ENCODE peak calls at places on chromosomes 16 and 17, in four cellular contexts. D is heart right ventricle, K is occipital lobe, Y is mesendoderm. L is an unnamed sample.

GRCh38 chr16:56972403-56972802 is 10.7 kb downstream of the CETP start:
- DNase-seq in D (no peak), K (no peak), Y (no peak), L (no peak)

GRCh38 chr16:26859086-26859485 is 207.6 kb upstream of the C16orf82 start:
- DNase-seq in D (no peak), K (no peak), Y (no peak), L (no peak)

GRCh38 chr16:48126801-48127644 is 28.8 kb downstream of the ABCC12 start:
- DNase-seq in D (no peak), K (peak), Y (peak), L (no peak)

GRCh38 chr17:76163919-76164318 is 22.9 kb upstream of the FOXJ1 start:
- DNase-seq in D (no peak), K (no peak), Y (no peak), L (no peak)

GRCh38 chr16:47342055-47342454 is 118.8 kb downstream of the ITFG1 start:
- DNase-seq in D (no peak), K (no peak), Y (no peak), L (no peak)

GRCh38 chr17:11274106-11274505 is 33.1 kb downstream of the SHISA6 start:
- DNase-seq in D (no peak), K (no peak), Y (no peak), L (no peak)

GRCh38 chr17:47821031-47821423 is 567 bp downstream of the OSBPL7 start:
- DNase-seq in D (no peak), K (no peak), Y (no peak), L (no peak)

GRCh38 chr16:13064821-13065220 is 163.4 kb downstream of the SHISA9 start:
- DNase-seq in D (no peak), K (no peak), Y (peak), L (no peak)

GRCh38 chr16:72282338-72282737 is 110.4 kb upstream of the PMFBP1 start:
- DNase-seq in D (no peak), K (no peak), Y (no peak), L (no peak)

GRCh38 chr16:12500771-12501170 is 302.9 kb downstream of the CPPED1 start:
- DNase-seq in D (no peak), K (no peak), Y (no peak), L (no peak)

GRCh38 chr16:66658143-66658859 is 38.2 kb downstream of the CMTM4 start:
- DNase-seq in D (no peak), K (no peak), Y (peak), L (no peak)

L was measured in immature natural killer cell.